ENCODE peak calls at places on chromosomes 7 and 10, in four cellular contexts. N is SK-N-SH, F is GM23248, H is neural progenitor cell. K is an unnamed sample. For H3F3A, the result is how much of the 10 kb centered on the place peaks cover.

GRCh38 chr7:2487586-2488271 is 11.5 kb upstream of the GRIFIN start:
- DNase-seq in N (no peak), F (no peak), H (no peak), K (no peak)

GRCh38 chr10:114308470-114309110 is 69.5 kb downstream of the VWA2 start:
- DNase-seq in N (no peak), F (peak), H (no peak), K (no peak)

GRCh38 chr7:15284406-15284805 is 277.4 kb downstream of the AGMO start:
- DNase-seq in N (no peak), F (no peak), H (no peak), K (no peak)

GRCh38 chr7:150978136-150978789 is at the start of gene KCNH2:
- DNase-seq in N (peak), F (no peak), H (peak), K (no peak)

GRCh38 chr10:47205199-47205598 is 94.8 kb upstream of the GDF10 start:
- DNase-seq in N (no peak), F (no peak), H (no peak), K (no peak)

GRCh38 chr7:100585511-100586265 is at the start of gene LRCH4:
- DNase-seq in N (peak), F (peak), H (peak), K (peak)

GRCh38 chr10:32937824-32938482 is 20.1 kb downstream of the ITGB1 start:
- DNase-seq in N (no peak), F (peak), H (no peak), K (no peak)

GRCh38 chr7:117827861-117828260 is 45.4 kb downstream of the CTTNBP2 start:
- DNase-seq in N (no peak), F (peak), H (no peak), K (peak)

GRCh38 chr7:100604976-100605911 is 3.1 kb downstream of the PCOLCE start:
- DNase-seq in N (no peak), F (no peak), H (peak), K (peak)

GRCh38 chr7:33157311-33157710 is 27.9 kb downstream of the BBS9 start:
- DNase-seq in N (no peak), F (peak), H (no peak), K (no peak)

GRCh38 chr7:95262875-95263274 is 61.5 kb downstream of the PON1 start:
- DNase-seq in N (no peak), F (no peak), H (no peak), K (no peak)

GRCh38 chr10:13521021-13521420 is 7.8 kb downstream of the BEND7 start:
- DNase-seq in N (no peak), F (no peak), H (no peak), K (no peak)

GRCh38 chr10:9301148-9301547 is 1246.7 kb downstream of the GATA3 start:
- DNase-seq in N (no peak), F (peak), H (no peak), K (peak)

GRCh38 chr7:20199015-20199737 is 18.0 kb downstream of the MACC1 start:
- DNase-seq in N (peak), F (peak), H (no peak), K (peak)

GRCh38 chr7:4140933-4141332 is 541.2 kb upstream of the FOXK1 start:
- DNase-seq in N (no peak), F (no peak), H (no peak), K (no peak)

GRCh38 chr10:5659702-5660528 is 6.5 kb downstream of the ASB13 start:
- DNase-seq in N (no peak), F (peak), H (no peak), K (peak)

GRCh38 chr10:3887885-3888476 is 103.0 kb upstream of the KLF6 start:
- DNase-seq in N (no peak), F (peak), H (peak), K (peak)

GRCh38 chr10:97102441-97102840 is 83.3 kb downstream of the SLIT1 start:
- DNase-seq in N (no peak), F (no peak), H (no peak), K (no peak)

GRCh38 chr10:97100657-97101056 is 85.1 kb downstream of the SLIT1 start:
- DNase-seq in N (no peak), F (no peak), H (no peak), K (no peak)

GRCh38 chr10:97101166-97101940 is 84.4 kb downstream of the SLIT1 start:
- DNase-seq in N (no peak), F (peak), H (no peak), K (no peak)

GRCh38 chr10:97106207-97106606 is 79.6 kb downstream of the SLIT1 start:
- DNase-seq in N (no peak), F (no peak), H (no peak), K (no peak)

GRCh38 chr10:97103682-97104081 is 82.1 kb downstream of the SLIT1 start:
- DNase-seq in N (no peak), F (no peak), H (no peak), K (no peak)
- TF ChIP-seq EZH2phosphoT487 in N (no peak), F (no peak), H (no peak), K (no peak)

DNA sequence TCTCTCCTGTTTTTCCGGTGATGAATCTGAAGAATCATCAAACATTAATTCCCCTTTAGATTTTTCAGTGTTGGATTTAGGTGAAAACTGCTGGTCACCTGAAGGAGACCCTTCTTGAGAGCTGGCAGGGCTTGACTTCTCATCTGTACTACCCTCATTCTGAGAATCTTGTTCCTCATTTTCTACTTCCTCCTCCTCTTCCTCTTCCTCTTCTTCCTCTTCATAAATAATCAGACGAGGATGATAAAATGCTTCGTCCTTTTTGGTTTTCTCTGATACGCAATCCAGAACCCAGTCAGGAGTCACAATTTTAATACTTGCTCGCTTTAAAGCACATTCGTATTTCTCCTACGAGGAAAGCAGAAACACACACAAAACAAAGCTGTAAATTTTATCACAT is 26.9 kb downstream of the PAXIP1 start:
- DNase-seq in N (no peak), F (no peak), H (no peak), K (no peak)
- H3F3A ChIP-seq in N (under half), F (under half), H (under half), K (under half)

GRCh38 chr10:97080051-97080776 is 105.5 kb downstream of the SLIT1 start:
- DNase-seq in N (no peak), F (no peak), H (no peak), K (no peak)
- TF ChIP-seq EZH2phosphoT487 in N (no peak), F (no peak), H (no peak), K (no peak)

DNA sequence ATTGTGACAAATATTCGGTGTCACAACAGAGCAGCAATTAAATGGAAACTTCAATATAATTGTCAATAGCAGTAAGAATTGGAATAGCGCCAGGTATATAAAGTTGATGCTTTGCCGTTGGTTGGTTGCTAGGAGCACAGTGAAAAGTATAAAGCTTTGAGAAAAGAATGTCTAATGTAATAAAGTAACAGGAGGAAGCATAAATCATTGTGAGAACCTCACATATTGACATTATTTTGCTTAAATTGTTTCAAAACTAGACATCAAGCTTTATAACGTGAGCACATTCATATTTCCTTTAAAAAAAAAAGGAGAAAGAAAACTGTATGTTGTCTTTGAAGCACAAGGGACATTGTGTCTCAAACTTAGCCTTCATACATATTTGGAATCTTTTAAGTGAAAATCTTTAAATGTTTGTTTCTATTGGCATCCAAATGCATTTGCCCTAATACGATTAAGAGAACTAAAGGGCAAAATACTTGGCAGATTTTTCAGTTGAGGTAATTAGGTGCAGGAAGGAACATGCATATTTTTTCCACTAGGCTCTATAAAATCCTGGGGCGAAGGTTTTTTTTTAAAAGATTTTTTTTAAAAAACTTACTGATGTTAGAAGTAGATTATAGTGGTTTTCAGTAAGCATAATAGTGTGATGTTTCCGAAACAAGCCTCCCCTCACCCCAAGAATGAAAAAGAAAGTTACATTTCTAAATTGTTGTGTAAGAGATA is 92.3 kb downstream of the ARID5B start:
- DNase-seq in N (no peak), F (peak), H (no peak), K (no peak)
- H3F3A ChIP-seq in N (under half), F (under half), H (under half), K (under half)

GRCh38 chr7:102275123-102275703 is 11.5 kb upstream of the SH2B2 start:
- DNase-seq in N (no peak), F (no peak), H (no peak), K (no peak)

GRCh38 chr7:102272917-102273748 is 13.5 kb upstream of the SH2B2 start:
- DNase-seq in N (no peak), F (no peak), H (no peak), K (no peak)

GRCh38 chr7:102272075-102272916 is 14.4 kb upstream of the SH2B2 start:
- DNase-seq in N (peak), F (peak), H (peak), K (peak)

GRCh38 chr7:102271158-102271798 is 15.4 kb upstream of the SH2B2 start:
- DNase-seq in N (no peak), F (no peak), H (no peak), K (no peak)

GRCh38 chr7:102273749-102274712 is 12.6 kb upstream of the SH2B2 start:
- DNase-seq in N (no peak), F (peak), H (no peak), K (peak)
- TF ChIP-seq EZH2phosphoT487 in N (no peak), F (no peak), H (no peak), K (no peak)

GRCh38 chr7:22433710-22434460 is 66.1 kb downstream of the STEAP1B start:
- DNase-seq in N (no peak), F (peak), H (peak), K (peak)

GRCh38 chr7:22435720-22436119 is 64.3 kb downstream of the STEAP1B start:
- DNase-seq in N (no peak), F (no peak), H (no peak), K (no peak)

GRCh38 chr7:22438994-22439393 is 61.0 kb downstream of the STEAP1B start:
- DNase-seq in N (no peak), F (no peak), H (no peak), K (no peak)

GRCh38 chr7:22432203-22432718 is 67.7 kb downstream of the STEAP1B start:
- DNase-seq in N (no peak), F (no peak), H (no peak), K (no peak)

DNA sequence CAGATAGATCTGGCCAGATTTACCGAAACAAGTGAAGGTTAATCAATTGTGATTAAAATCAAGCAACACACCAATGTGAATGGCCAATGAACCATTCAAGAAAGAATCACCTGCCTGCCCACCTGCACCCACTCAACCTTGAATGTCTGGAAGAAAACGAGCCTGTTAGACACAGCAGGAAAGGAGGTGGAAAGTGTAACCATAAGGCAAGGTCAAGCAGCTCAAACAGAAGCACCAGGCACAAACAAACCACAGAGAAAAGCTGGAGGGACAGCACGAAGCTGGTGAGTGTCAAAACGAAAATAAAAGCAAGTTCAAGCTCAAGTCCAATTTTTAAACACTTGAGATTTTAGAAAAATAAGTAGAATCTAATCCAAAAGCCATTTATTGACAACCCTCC is 64.9 kb downstream of the STEAP1B start:
- DNase-seq in N (no peak), F (no peak), H (no peak), K (no peak)
- H3F3A ChIP-seq in N (under half), F (under half), H (under half), K (under half)

DNA sequence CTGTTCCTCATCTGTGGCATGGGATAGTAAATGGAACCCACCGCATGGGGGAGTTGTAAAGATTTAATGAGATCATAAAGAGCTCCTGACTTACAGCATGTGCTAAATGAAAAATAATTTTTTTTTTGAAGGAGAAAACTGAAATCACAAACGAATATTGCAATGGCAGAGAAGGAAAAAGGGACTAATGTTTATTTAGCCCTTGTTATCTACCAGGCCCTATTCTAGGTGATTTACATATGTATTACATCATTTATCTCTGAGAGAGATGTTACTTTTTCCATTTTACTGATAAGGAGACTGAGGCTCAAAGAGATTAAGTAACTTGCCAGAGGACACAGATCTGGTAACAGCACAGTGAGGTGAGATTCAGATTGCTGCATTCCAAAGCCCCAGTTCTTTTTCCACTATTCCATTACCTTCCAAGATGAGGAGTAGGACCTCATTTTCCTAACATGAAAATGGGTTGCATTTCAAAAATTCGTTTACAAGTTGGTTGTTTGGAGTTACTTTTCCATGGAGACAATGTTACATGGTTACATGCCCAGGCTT is 28.6 kb downstream of the VCL start:
- DNase-seq in N (no peak), F (no peak), H (no peak), K (peak)
- TF ChIP-seq EZH2phosphoT487 in N (no peak), F (no peak), H (no peak), K (no peak)

DNA sequence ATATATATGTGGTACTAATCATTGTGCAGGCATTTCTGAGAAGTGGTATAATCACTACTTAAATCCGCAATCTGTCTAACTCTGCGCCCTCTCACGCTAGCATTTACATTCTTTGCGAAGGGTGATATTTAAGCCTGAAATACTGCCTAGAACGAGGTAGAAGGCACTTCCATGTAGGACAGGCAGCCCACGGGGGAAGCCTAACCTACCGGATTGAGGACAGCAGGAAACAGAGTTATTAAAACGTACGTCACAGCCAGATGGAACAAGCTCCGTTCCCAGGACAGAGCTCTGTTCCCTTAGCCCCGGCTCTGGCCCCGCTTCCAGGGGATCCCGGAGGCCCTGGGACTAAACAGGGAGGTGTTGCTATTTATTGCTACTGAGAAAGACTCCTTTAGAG is 59.3 kb upstream of the ECHDC3 start:
- DNase-seq in N (no peak), F (no peak), H (no peak), K (no peak)
- H3F3A ChIP-seq in N (under half), F (under half), H (under half), K (under half)

DNA sequence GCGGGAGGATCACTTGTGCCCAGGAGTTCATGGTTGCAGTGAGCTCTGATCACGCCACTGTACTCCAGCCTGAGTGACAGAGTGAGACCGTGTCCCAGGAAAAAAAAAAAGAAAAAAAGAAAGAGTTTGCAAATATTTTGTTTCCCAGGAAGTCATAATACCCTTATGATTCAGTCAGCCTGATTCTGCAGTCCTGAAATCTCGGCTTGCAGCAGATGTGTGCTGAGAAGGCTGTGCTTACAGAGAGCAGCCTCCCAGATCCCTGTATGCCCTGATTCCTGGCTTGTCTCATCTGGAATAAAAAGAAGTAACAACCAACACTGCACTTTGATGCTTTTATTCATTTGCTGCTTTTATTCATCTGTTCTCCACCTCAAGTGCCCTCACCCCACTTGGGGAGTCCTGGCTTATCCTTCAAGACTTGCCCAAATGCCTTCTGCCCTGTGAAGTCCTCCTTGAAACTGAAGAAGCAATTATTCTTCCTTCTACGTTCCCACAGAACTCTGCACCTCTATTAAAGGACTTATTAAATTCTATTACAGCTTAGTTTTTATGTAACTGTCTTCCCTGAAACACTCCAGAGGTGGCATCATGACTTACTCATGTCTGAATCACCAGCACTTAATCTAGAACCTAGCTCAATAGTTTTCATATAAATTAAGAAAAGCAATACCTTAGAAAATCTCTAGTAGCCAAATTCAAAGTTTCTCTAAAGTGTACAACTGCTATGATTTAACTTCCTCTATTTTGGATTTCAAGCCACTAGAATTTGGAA is 27.7 kb upstream of the BPGM start:
- DNase-seq in N (no peak), F (peak), H (no peak), K (peak)
- TF ChIP-seq EZH2phosphoT487 in N (no peak), F (no peak), H (no peak), K (no peak)

GRCh38 chr10:79353726-79354125 is 6.5 kb downstream of the PPIF start:
- DNase-seq in N (no peak), F (no peak), H (no peak), K (no peak)
- H3F3A ChIP-seq in N (under half), F (under half), H (under half), K (under half)

K was measured in PC-3.